ENCODE peak calls at places on chromosomes 6 and 20, in five cellular contexts. C is activated CD4-positive, CD25-positive, alpha-beta regulatory T cell; Q is hypothalamus; S is upper lobe of right lung; X is midbrain. D is an unnamed sample.

GRCh38 chr20:62367136-62367482 is at the start of gene LAMA5:
- DNase-seq in C (no peak), Q (no peak), S (peak; percentile 84), X (no peak), D (peak; percentile 73)

GRCh38 chr20:4160761-4161305 is 145.5 kb upstream of the RNF24 start:
- DNase-seq in C (no peak), Q (peak; percentile 76), S (peak; percentile 63), X (peak; percentile 88), D (peak; percentile 57)

GRCh38 chr6:26187981-26188635 is 100.9 kb downstream of the HFE start:
- DNase-seq in C (no peak), Q (peak; percentile 4), S (no peak), X (no peak), D (no peak)

GRCh38 chr20:53187402-53187801 is 215.2 kb downstream of the TSHZ2 start:
- DNase-seq in C (no peak), Q (no peak), S (no peak), X (no peak), D (no peak)

GRCh38 chr20:37349517-37350491 is 3.9 kb downstream of the SRC start:
- DNase-seq in C (no peak), Q (no peak), S (peak; percentile 74), X (no peak), D (no peak)

GRCh38 chr6:128827675-128828464 is 55.1 kb upstream of the LAMA2 start:
- DNase-seq in C (no peak), Q (no peak), S (no peak), X (no peak), D (no peak)

GRCh38 chr6:167671977-167672687 is 154.6 kb upstream of the AFDN start:
- DNase-seq in C (no peak), Q (no peak), S (no peak), X (no peak), D (no peak)

GRCh38 chr6:14549319-14549770 is 431.8 kb downstream of the CD83 start:
- DNase-seq in C (no peak), Q (peak; percentile 16), S (no peak), X (peak; percentile 6), D (no peak)

GRCh38 chr6:41200296-41200900 is 551 bp downstream of the TREML2 start:
- DNase-seq in C (peak; percentile 40), Q (no peak), S (no peak), X (no peak), D (peak; percentile 65)

GRCh38 chr6:38180586-38180985 is 361.1 kb downstream of the ZFAND3 start:
- DNase-seq in C (no peak), Q (no peak), S (no peak), X (no peak), D (no peak)

GRCh38 chr6:147486683-147487082 is 21.8 kb upstream of the SAMD5 start:
- DNase-seq in C (no peak), Q (no peak), S (no peak), X (no peak), D (no peak)

GRCh38 chr6:165571721-165572132 is 91.3 kb downstream of the PDE10A start:
- DNase-seq in C (no peak), Q (no peak), S (no peak), X (no peak), D (no peak)

GRCh38 chr6:73236147-73236750 is 11.0 kb upstream of the KHDC1L start:
- DNase-seq in C (no peak), Q (no peak), S (no peak), X (no peak), D (no peak)

GRCh38 chr6:116877743-116878142 is 701 bp downstream of the RFX6 start:
- DNase-seq in C (no peak), Q (no peak), S (no peak), X (no peak), D (no peak)

GRCh38 chr6:47253136-47253535 is 56.6 kb downstream of the TNFRSF21 start:
- DNase-seq in C (no peak), Q (no peak), S (no peak), X (no peak), D (no peak)

GRCh38 chr20:21225215-21225947 is 77.8 kb upstream of the XRN2 start:
- DNase-seq in C (no peak), Q (no peak), S (no peak), X (no peak), D (no peak)

GRCh38 chr6:33077908-33078307 is 2.1 kb downstream of the HLA-DPB1 start:
- DNase-seq in C (no peak), Q (no peak), S (no peak), X (no peak), D (peak; percentile 64)

GRCh38 chr6:163253556-163254213 is 160.8 kb upstream of the QKI start:
- DNase-seq in C (no peak), Q (no peak), S (no peak), X (no peak), D (no peak)

D was measured in lower lobe of right lung.